ENCODE peak calls at places on chromosomes 3 and 15, in eight cellular contexts. One of them, this sample, is unnamed.

GRCh38 chr15:29113336-29114276 is 156.0 kb downstream of the NSMCE3 start:
- DNase-seq in OCI-M1: no peak
- DNase-seq in glutamatergic neuron: no peak
- DNase-seq in activated naive CD4-positive, alpha-beta T cell: no peak
- DNase-seq in cerebellar cortex: no peak
- DNase-seq in mesenchymal stem cell: no peak
- DNase-seq in PC-9: no peak
- DNase-seq in iPS-NIHi11: no peak
- DNase-seq in this sample: no peak

GRCh38 chr3:101963902-101964362 is 114.6 kb downstream of the NFKBIZ start:
- DNase-seq in cerebellar cortex: no peak
- DNase-seq in glutamatergic neuron: no peak
- DNase-seq in OCI-M1: no peak
- DNase-seq in mesenchymal stem cell: peak
- DNase-seq in activated naive CD4-positive, alpha-beta T cell: no peak
- DNase-seq in iPS-NIHi11: no peak
- DNase-seq in PC-9: no peak
- DNase-seq in this sample: no peak

GRCh38 chr15:87863152-87863551 is 393.4 kb downstream of the NTRK3 start:
- DNase-seq in glutamatergic neuron: no peak
- DNase-seq in cerebellar cortex: no peak
- DNase-seq in iPS-NIHi11: peak
- DNase-seq in PC-9: no peak
- DNase-seq in mesenchymal stem cell: peak
- DNase-seq in OCI-M1: peak
- DNase-seq in activated naive CD4-positive, alpha-beta T cell: no peak
- DNase-seq in this sample: peak

GRCh38 chr3:31671976-31672375 is 139.3 kb downstream of the STT3B start:
- DNase-seq in PC-9: no peak
- DNase-seq in cerebellar cortex: no peak
- DNase-seq in OCI-M1: no peak
- DNase-seq in iPS-NIHi11: no peak
- DNase-seq in activated naive CD4-positive, alpha-beta T cell: no peak
- DNase-seq in mesenchymal stem cell: no peak
- DNase-seq in glutamatergic neuron: no peak
- DNase-seq in this sample: no peak

GRCh38 chr15:74011610-74012009 is 17.1 kb downstream of the PML start:
- DNase-seq in activated naive CD4-positive, alpha-beta T cell: no peak
- DNase-seq in glutamatergic neuron: no peak
- DNase-seq in PC-9: no peak
- DNase-seq in iPS-NIHi11: no peak
- DNase-seq in OCI-M1: no peak
- DNase-seq in mesenchymal stem cell: peak
- DNase-seq in cerebellar cortex: no peak
- DNase-seq in this sample: no peak

GRCh38 chr3:8369638-8370037 is 132.0 kb upstream of the LMCD1 start:
- DNase-seq in glutamatergic neuron: no peak
- DNase-seq in OCI-M1: peak
- DNase-seq in cerebellar cortex: no peak
- DNase-seq in mesenchymal stem cell: no peak
- DNase-seq in PC-9: no peak
- DNase-seq in iPS-NIHi11: no peak
- DNase-seq in activated naive CD4-positive, alpha-beta T cell: no peak
- DNase-seq in this sample: no peak

GRCh38 chr3:5195605-5196004 is 8.1 kb downstream of the EDEM1 start:
- DNase-seq in glutamatergic neuron: no peak
- DNase-seq in PC-9: peak
- DNase-seq in OCI-M1: peak
- DNase-seq in cerebellar cortex: no peak
- DNase-seq in iPS-NIHi11: no peak
- DNase-seq in activated naive CD4-positive, alpha-beta T cell: no peak
- DNase-seq in mesenchymal stem cell: peak
- DNase-seq in this sample: no peak

GRCh38 chr3:139319428-139320402 is 24.1 kb upstream of the MRPS22 start:
- DNase-seq in mesenchymal stem cell: no peak
- DNase-seq in OCI-M1: peak
- DNase-seq in iPS-NIHi11: peak
- DNase-seq in activated naive CD4-positive, alpha-beta T cell: no peak
- DNase-seq in cerebellar cortex: peak
- DNase-seq in PC-9: no peak
- DNase-seq in glutamatergic neuron: peak
- DNase-seq in this sample: peak

GRCh38 chr3:143769663-143770062 is 78.6 kb downstream of the SLC9A9 start:
- DNase-seq in mesenchymal stem cell: peak
- DNase-seq in glutamatergic neuron: no peak
- DNase-seq in OCI-M1: no peak
- DNase-seq in activated naive CD4-positive, alpha-beta T cell: no peak
- DNase-seq in cerebellar cortex: no peak
- DNase-seq in iPS-NIHi11: no peak
- DNase-seq in PC-9: no peak
- DNase-seq in this sample: no peak

GRCh38 chr3:114645392-114645791 is 351.6 kb downstream of the TIGIT start:
- DNase-seq in PC-9: no peak
- DNase-seq in OCI-M1: no peak
- DNase-seq in glutamatergic neuron: no peak
- DNase-seq in iPS-NIHi11: no peak
- DNase-seq in mesenchymal stem cell: no peak
- DNase-seq in activated naive CD4-positive, alpha-beta T cell: no peak
- DNase-seq in cerebellar cortex: no peak
- DNase-seq in this sample: no peak

GRCh38 chr3:138833908-138834358 is 795 bp downstream of the PIK3CB start:
- DNase-seq in cerebellar cortex: peak
- DNase-seq in PC-9: no peak
- DNase-seq in iPS-NIHi11: no peak
- DNase-seq in mesenchymal stem cell: no peak
- DNase-seq in glutamatergic neuron: no peak
- DNase-seq in activated naive CD4-positive, alpha-beta T cell: no peak
- DNase-seq in OCI-M1: peak
- DNase-seq in this sample: no peak

GRCh38 chr15:69034352-69034751 is 19.9 kb downstream of the NOX5 start:
- DNase-seq in mesenchymal stem cell: peak
- DNase-seq in cerebellar cortex: no peak
- DNase-seq in OCI-M1: no peak
- DNase-seq in iPS-NIHi11: no peak
- DNase-seq in glutamatergic neuron: no peak
- DNase-seq in activated naive CD4-positive, alpha-beta T cell: no peak
- DNase-seq in PC-9: no peak
- DNase-seq in this sample: no peak

GRCh38 chr3:186938716-186939115 is 8.4 kb downstream of the ST6GAL1 start:
- DNase-seq in PC-9: no peak
- DNase-seq in glutamatergic neuron: no peak
- DNase-seq in activated naive CD4-positive, alpha-beta T cell: no peak
- DNase-seq in cerebellar cortex: no peak
- DNase-seq in mesenchymal stem cell: peak
- DNase-seq in iPS-NIHi11: no peak
- DNase-seq in OCI-M1: peak
- DNase-seq in this sample: no peak

GRCh38 chr15:26805470-26805869 is 32.6 kb upstream of the GABRB3 start:
- DNase-seq in OCI-M1: no peak
- DNase-seq in PC-9: no peak
- DNase-seq in iPS-NIHi11: no peak
- DNase-seq in cerebellar cortex: peak
- DNase-seq in glutamatergic neuron: no peak
- DNase-seq in activated naive CD4-positive, alpha-beta T cell: no peak
- DNase-seq in mesenchymal stem cell: no peak
- DNase-seq in this sample: no peak

GRCh38 chr3:93843981-93844380 is 129.7 kb downstream of the PROS1 start:
- DNase-seq in activated naive CD4-positive, alpha-beta T cell: no peak
- DNase-seq in PC-9: no peak
- DNase-seq in mesenchymal stem cell: peak
- DNase-seq in OCI-M1: no peak
- DNase-seq in glutamatergic neuron: no peak
- DNase-seq in cerebellar cortex: no peak
- DNase-seq in iPS-NIHi11: no peak
- DNase-seq in this sample: no peak

GRCh38 chr3:125144653-125145314 is 67.8 kb downstream of the SLC12A8 start:
- DNase-seq in activated naive CD4-positive, alpha-beta T cell: no peak
- DNase-seq in glutamatergic neuron: no peak
- DNase-seq in PC-9: no peak
- DNase-seq in iPS-NIHi11: no peak
- DNase-seq in OCI-M1: no peak
- DNase-seq in cerebellar cortex: no peak
- DNase-seq in mesenchymal stem cell: no peak
- DNase-seq in this sample: no peak

GRCh38 chr3:23629181-23629893 is 176.4 kb upstream of the UBE2E1 start:
- DNase-seq in PC-9: peak
- DNase-seq in OCI-M1: no peak
- DNase-seq in activated naive CD4-positive, alpha-beta T cell: no peak
- DNase-seq in glutamatergic neuron: no peak
- DNase-seq in iPS-NIHi11: no peak
- DNase-seq in cerebellar cortex: no peak
- DNase-seq in mesenchymal stem cell: peak
- DNase-seq in this sample: no peak

GRCh38 chr3:72143322-72143721 is 358.4 kb upstream of the PROK2 start:
- DNase-seq in activated naive CD4-positive, alpha-beta T cell: no peak
- DNase-seq in PC-9: no peak
- DNase-seq in OCI-M1: peak
- DNase-seq in mesenchymal stem cell: peak
- DNase-seq in glutamatergic neuron: no peak
- DNase-seq in cerebellar cortex: no peak
- DNase-seq in iPS-NIHi11: no peak
- DNase-seq in this sample: no peak

GRCh38 chr3:156341831-156342416 is 213.0 kb downstream of the SSR3 start:
- DNase-seq in iPS-NIHi11: no peak
- DNase-seq in mesenchymal stem cell: no peak
- DNase-seq in PC-9: no peak
- DNase-seq in OCI-M1: no peak
- DNase-seq in activated naive CD4-positive, alpha-beta T cell: no peak
- DNase-seq in glutamatergic neuron: no peak
- DNase-seq in cerebellar cortex: no peak
- DNase-seq in this sample: no peak

GRCh38 chr15:57517027-57517671 is 74.6 kb upstream of the MYZAP start:
- DNase-seq in OCI-M1: no peak
- DNase-seq in glutamatergic neuron: no peak
- DNase-seq in mesenchymal stem cell: no peak
- DNase-seq in PC-9: no peak
- DNase-seq in iPS-NIHi11: no peak
- DNase-seq in activated naive CD4-positive, alpha-beta T cell: no peak
- DNase-seq in cerebellar cortex: no peak
- DNase-seq in this sample: no peak

GRCh38 chr3:132006605-132007204 is 28.1 kb downstream of the CPNE4 start:
- DNase-seq in glutamatergic neuron: peak
- DNase-seq in iPS-NIHi11: peak
- DNase-seq in activated naive CD4-positive, alpha-beta T cell: no peak
- DNase-seq in cerebellar cortex: peak
- DNase-seq in OCI-M1: peak
- DNase-seq in mesenchymal stem cell: peak
- DNase-seq in PC-9: peak
- DNase-seq in this sample: peak

GRCh38 chr15:22961661-22962221 is 18.4 kb downstream of the CYFIP1 start:
- DNase-seq in PC-9: no peak
- DNase-seq in cerebellar cortex: no peak
- DNase-seq in glutamatergic neuron: no peak
- DNase-seq in mesenchymal stem cell: peak
- DNase-seq in iPS-NIHi11: no peak
- DNase-seq in activated naive CD4-positive, alpha-beta T cell: no peak
- DNase-seq in OCI-M1: no peak
- DNase-seq in this sample: no peak

GRCh38 chr3:51539291-51539891 is 872 bp downstream of the RAD54L2 start:
- DNase-seq in activated naive CD4-positive, alpha-beta T cell: no peak
- DNase-seq in cerebellar cortex: peak
- DNase-seq in glutamatergic neuron: peak
- DNase-seq in mesenchymal stem cell: peak
- DNase-seq in OCI-M1: peak
- DNase-seq in iPS-NIHi11: peak
- DNase-seq in PC-9: peak
- DNase-seq in this sample: peak

GRCh38 chr3:99365396-99365795 is 273.0 kb upstream of the COL8A1 start:
- DNase-seq in mesenchymal stem cell: no peak
- DNase-seq in iPS-NIHi11: no peak
- DNase-seq in OCI-M1: no peak
- DNase-seq in activated naive CD4-positive, alpha-beta T cell: no peak
- DNase-seq in PC-9: no peak
- DNase-seq in glutamatergic neuron: no peak
- DNase-seq in cerebellar cortex: no peak
- DNase-seq in this sample: no peak

GRCh38 chr3:126313580-126314304 is 43.5 kb downstream of the KLF15 start:
- DNase-seq in mesenchymal stem cell: no peak
- DNase-seq in cerebellar cortex: no peak
- DNase-seq in activated naive CD4-positive, alpha-beta T cell: no peak
- DNase-seq in OCI-M1: no peak
- DNase-seq in PC-9: no peak
- DNase-seq in iPS-NIHi11: no peak
- DNase-seq in glutamatergic neuron: no peak
- DNase-seq in this sample: no peak

This sample was measured in WTC11.